ENCODE peak calls at places on chromosomes 12 and 14, in nine cellular contexts. R is AG20443; Y is NCI-H1105 treated with DMSO at 0.1 percent for 48 hours; W is IMR-90; Z is GM13977; D is T1000; U is GM20000; P is occipital lobe; S is CD8-positive, alpha-beta memory T cell. O is an unnamed sample.

GRCh38 chr12:16189849-16190248 is 87.6 kb downstream of the SLC15A5 start:
- DNase-seq in R (peak), Y (peak), W (peak), Z (no peak), D (no peak), U (no peak), P (no peak), S (no peak), O (no peak)

GRCh38 chr12:122139941-122140340 is 34.1 kb downstream of the IL31 start:
- DNase-seq in R (no peak), Y (no peak), W (no peak), Z (no peak), D (no peak), U (no peak), P (no peak), S (no peak), O (no peak)

GRCh38 chr12:122888232-122888752 is 7.6 kb downstream of the VPS37B start:
- DNase-seq in R (no peak), Y (peak), W (peak), Z (no peak), D (no peak), U (no peak), P (no peak), S (peak), O (no peak)

GRCh38 chr14:97180304-97181200 is 383.4 kb downstream of the VRK1 start:
- DNase-seq in R (peak), Y (no peak), W (no peak), Z (no peak), D (peak), U (no peak), P (peak), S (no peak), O (peak)

GRCh38 chr12:41709463-41710285 is 435.0 kb downstream of the GXYLT1 start:
- DNase-seq in R (no peak), Y (no peak), W (no peak), Z (no peak), D (no peak), U (no peak), P (no peak), S (no peak), O (no peak)

GRCh38 chr12:103858953-103859601 is 18.0 kb upstream of the NT5DC3 start:
- DNase-seq in R (peak), Y (no peak), W (peak), Z (no peak), D (peak), U (no peak), P (no peak), S (no peak), O (peak)

GRCh38 chr12:65005716-65006115 is 115.4 kb downstream of the WIF1 start:
- DNase-seq in R (no peak), Y (no peak), W (no peak), Z (no peak), D (no peak), U (no peak), P (no peak), S (no peak), O (no peak)

GRCh38 chr12:65792724-65793123 is 31.6 kb upstream of the HMGA2 start:
- DNase-seq in R (no peak), Y (no peak), W (no peak), Z (no peak), D (no peak), U (no peak), P (no peak), S (no peak), O (peak)

GRCh38 chr12:21823581-21823980 is 49.1 kb upstream of the KCNJ8 start:
- DNase-seq in R (no peak), Y (no peak), W (no peak), Z (no peak), D (no peak), U (no peak), P (no peak), S (no peak), O (no peak)

GRCh38 chr12:4482936-4483335 is 37.3 kb upstream of the FGF6 start:
- DNase-seq in R (no peak), Y (no peak), W (no peak), Z (no peak), D (no peak), U (no peak), P (no peak), S (no peak), O (no peak)

GRCh38 chr14:95891742-95892141 is 15.1 kb downstream of the TUNAR start:
- DNase-seq in R (peak), Y (no peak), W (peak), Z (no peak), D (no peak), U (no peak), P (no peak), S (no peak), O (no peak)

GRCh38 chr14:83419420-83419819 is 1885.8 kb upstream of the SEL1L start:
- DNase-seq in R (no peak), Y (peak), W (no peak), Z (no peak), D (no peak), U (no peak), P (no peak), S (no peak), O (no peak)

GRCh38 chr12:54431911-54432814 is 13.1 kb upstream of the ITGA5 start:
- DNase-seq in R (peak), Y (no peak), W (peak), Z (no peak), D (no peak), U (no peak), P (no peak), S (no peak), O (no peak)